ENCODE peak calls at places on chromosomes 2 and 18, in nine cellular contexts. C, X, H, I, F, G, M, N and Y are unnamed samples.

GRCh38 chr2:30178618-30179404 is 32.0 kb downstream of the YPEL5 start:
- DNase-seq in C (no peak), X (peak; percentile 38), H (no peak), I (peak; percentile 92), F (peak; percentile 23), G (peak; percentile 22), M (peak; percentile 93), N (peak; percentile 27), Y (peak; percentile 50)

GRCh38 chr2:69280017-69280671 is 106.9 kb downstream of the GFPT1 start:
- DNase-seq in C (no peak), X (no peak), H (no peak), I (no peak), F (no peak), G (no peak), M (no peak), N (no peak), Y (no peak)

GRCh38 chr2:235685024-235685721 is 191.3 kb downstream of the AGAP1 start:
- DNase-seq in C (no peak), X (no peak), H (no peak), I (no peak), F (no peak), G (no peak), M (no peak), N (no peak), Y (no peak)

GRCh38 chr2:101830146-101830545 is 132.6 kb downstream of the MAP4K4 start:
- DNase-seq in C (no peak), X (no peak), H (no peak), I (no peak), F (no peak), G (no peak), M (no peak), N (no peak), Y (no peak)

GRCh38 chr2:128313076-128313836 is 5.4 kb downstream of the HS6ST1 start:
- DNase-seq in C (no peak), X (peak; percentile 44), H (peak; percentile 67), I (peak; percentile 65), F (peak; percentile 74), G (no peak), M (peak; percentile 90), N (no peak), Y (no peak)

GRCh38 chr2:73776869-73777519 is 2.9 kb downstream of the DUSP11 start:
- DNase-seq in C (no peak), X (no peak), H (no peak), I (no peak), F (no peak), G (no peak), M (no peak), N (no peak), Y (no peak)

GRCh38 chr2:157476915-157477709 is 33.2 kb upstream of the CYTIP start:
- DNase-seq in C (no peak), X (no peak), H (no peak), I (no peak), F (no peak), G (no peak), M (no peak), N (no peak), Y (no peak)

GRCh38 chr18:59902180-59902992 is 2.6 kb downstream of the PMAIP1 start:
- DNase-seq in C (no peak), X (no peak), H (no peak), I (no peak), F (no peak), G (no peak), M (no peak), N (no peak), Y (no peak)

GRCh38 chr18:3452750-3453539 is 3.0 kb downstream of the TGIF1 start:
- DNase-seq in C (no peak), X (no peak), H (no peak), I (no peak), F (no peak), G (peak; percentile 37), M (no peak), N (no peak), Y (no peak)

GRCh38 chr18:74528478-74528877 is 5.8 kb upstream of the CNDP1 start:
- DNase-seq in C (no peak), X (no peak), H (no peak), I (no peak), F (no peak), G (no peak), M (no peak), N (no peak), Y (no peak)

GRCh38 chr2:68832161-68832869 is 38.9 kb downstream of the BMP10 start:
- DNase-seq in C (peak; percentile 31), X (peak; percentile 34), H (no peak), I (peak; percentile 81), F (no peak), G (peak; percentile 56), M (peak; percentile 92), N (no peak), Y (peak; percentile 49)

GRCh38 chr18:3596324-3597158 is 146.6 kb downstream of the TGIF1 start:
- DNase-seq in C (no peak), X (peak; percentile 82), H (no peak), I (peak; percentile 77), F (peak; percentile 69), G (peak; percentile 66), M (no peak), N (peak; percentile 39), Y (no peak)

GRCh38 chr2:159549234-159549633 is 67.1 kb downstream of the BAZ2B start:
- DNase-seq in C (no peak), X (no peak), H (no peak), I (no peak), F (no peak), G (no peak), M (no peak), N (no peak), Y (no peak)

GRCh38 chr2:32805104-32806095 is 141.4 kb upstream of the LTBP1 start:
- DNase-seq in C (no peak), X (no peak), H (peak; percentile 38), I (no peak), F (no peak), G (no peak), M (no peak), N (no peak), Y (no peak)

GRCh38 chr2:102238039-102238756 is 51.4 kb downstream of the IL1RL2 start:
- DNase-seq in C (no peak), X (no peak), H (no peak), I (peak; percentile 43), F (no peak), G (no peak), M (peak; percentile 80), N (no peak), Y (no peak)

GRCh38 chr2:234427081-234428058 is 69.5 kb downstream of the ARL4C start:
- DNase-seq in C (no peak), X (no peak), H (no peak), I (no peak), F (no peak), G (no peak), M (no peak), N (no peak), Y (no peak)

GRCh38 chr2:56729212-56729611 is 545.4 kb downstream of the CCDC85A start:
- DNase-seq in C (no peak), X (no peak), H (no peak), I (no peak), F (no peak), G (no peak), M (no peak), N (no peak), Y (no peak)

GRCh38 chr2:185338104-185338503 is 400.5 kb upstream of the FSIP2 start:
- DNase-seq in C (no peak), X (no peak), H (no peak), I (no peak), F (no peak), G (no peak), M (no peak), N (no peak), Y (no peak)

GRCh38 chr2:123768233-123768632 is 256.9 kb upstream of the CNTNAP5 start:
- DNase-seq in C (no peak), X (no peak), H (no peak), I (no peak), F (no peak), G (no peak), M (no peak), N (no peak), Y (no peak)
- TF ChIP-seq EP300 in C (no peak), X (no peak), H (no peak), I (no peak), F (no peak), G (no peak), M (no peak), N (no peak), Y (no peak)

GRCh38 chr2:95042472-95043271 is 17.2 kb downstream of the MAL start:
- DNase-seq in C (no peak), X (no peak), H (no peak), I (peak; percentile 49), F (no peak), G (no peak), M (no peak), N (no peak), Y (no peak)
- TF ChIP-seq EP300 in C (no peak), X (no peak), H (no peak), I (no peak), F (no peak), G (no peak), M (no peak), N (no peak), Y (no peak)

GRCh38 chr2:171723724-171724683 is 36.7 kb downstream of the DYNC1I2 start:
- DNase-seq in C (no peak), X (no peak), H (no peak), I (no peak), F (peak; percentile 30), G (no peak), M (no peak), N (no peak), Y (no peak)
- TF ChIP-seq EP300 in C (no peak), X (no peak), H (no peak), I (no peak), F (no peak), G (no peak), M (no peak), N (no peak), Y (no peak)

DNA sequence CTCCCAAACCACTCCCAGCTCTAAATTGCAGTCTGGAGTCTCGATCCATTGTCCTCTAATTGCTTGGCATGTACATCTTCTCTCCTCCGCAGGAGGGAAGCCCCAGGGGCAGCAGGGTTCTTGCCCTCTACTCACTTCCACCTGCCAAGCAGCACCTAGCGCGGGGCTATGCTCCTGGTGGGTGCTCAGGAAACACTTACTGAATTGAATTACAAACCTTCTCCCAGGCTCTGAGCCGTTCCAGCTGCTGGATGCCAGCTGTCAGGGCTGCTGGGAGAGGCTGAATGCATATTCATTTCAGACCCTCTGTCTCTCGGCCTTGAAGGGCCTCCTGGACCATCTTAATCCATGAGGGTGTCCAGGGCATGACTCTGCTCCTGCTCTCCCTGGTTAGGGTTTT is 94.0 kb downstream of the CELF4 start:
- DNase-seq in C (no peak), X (no peak), H (no peak), I (no peak), F (peak; percentile 53), G (no peak), M (no peak), N (no peak), Y (no peak)
- TF ChIP-seq EP300 in C (no peak), X (no peak), H (no peak), I (no peak), F (no peak), G (no peak), M (no peak), N (no peak), Y (no peak)

GRCh38 chr2:201735486-201735885 is 37.0 kb upstream of the MPP4 start:
- DNase-seq in C (no peak), X (no peak), H (no peak), I (no peak), F (no peak), G (no peak), M (no peak), N (no peak), Y (no peak)
- TF ChIP-seq EP300 in C (no peak), X (no peak), H (no peak), I (no peak), F (no peak), G (no peak), M (no peak), N (no peak), Y (no peak)

GRCh38 chr2:180101846-180102245 is 94.7 kb upstream of the CWC22 start:
- DNase-seq in C (no peak), X (no peak), H (no peak), I (no peak), F (no peak), G (no peak), M (no peak), N (no peak), Y (no peak)
- TF ChIP-seq EP300 in C (no peak), X (no peak), H (no peak), I (no peak), F (no peak), G (no peak), M (no peak), N (no peak), Y (no peak)